ENCODE peak calls at places on chromosomes 16 and 17, in four cellular contexts. S is K562, V is GM12878, Q is IMR-90. J is an unnamed sample.

GRCh38 chr16:71726491-71727319 is 2.2 kb upstream of the PHLPP2 start:
- DNase-seq in S (no peak), V (no peak), Q (no peak), J (no peak)

GRCh38 chr16:14401839-14402115 is 228.3 kb downstream of the PARN start:
- DNase-seq in S (no peak), V (no peak), Q (peak; percentile 18), J (peak; percentile 38)

GRCh38 chr16:2692948-2693651 is 10.8 kb downstream of the KCTD5 start:
- DNase-seq in S (peak; percentile 48), V (no peak), Q (peak; percentile 52), J (no peak)

GRCh38 chr17:73639322-73639721 is 4.9 kb downstream of the SDK2 start:
- DNase-seq in S (no peak), V (no peak), Q (no peak), J (no peak)

GRCh38 chr16:77918792-77919707 is 103.3 kb upstream of the CLEC3A start:
- DNase-seq in S (no peak), V (no peak), Q (peak; percentile 78), J (no peak)

GRCh38 chr17:7046127-7046724 is 2.3 kb upstream of the SLC16A11 start:
- DNase-seq in S (no peak), V (no peak), Q (no peak), J (no peak)

GRCh38 chr17:57696050-57696449 is 49.0 kb downstream of the CCDC182 start:
- DNase-seq in S (no peak), V (no peak), Q (no peak), J (no peak)

GRCh38 chr17:44323359-44324091 is 1.1 kb downstream of the SLC25A39 start:
- DNase-seq in S (no peak), V (no peak), Q (no peak), J (no peak)

GRCh38 chr16:17474572-17474971 is 3.8 kb upstream of the XYLT1 start:
- DNase-seq in S (no peak), V (no peak), Q (no peak), J (no peak)

GRCh38 chr16:28162326-28162877 is 49.4 kb downstream of the XPO6 start:
- DNase-seq in S (no peak), V (no peak), Q (no peak), J (no peak)

GRCh38 chr16:81610144-81610842 is 165.7 kb downstream of the CMIP start:
- DNase-seq in S (no peak), V (no peak), Q (peak; percentile 84), J (no peak)

GRCh38 chr16:10644092-10644491 is 50.6 kb downstream of the TEKT5 start:
- DNase-seq in S (no peak), V (no peak), Q (no peak), J (no peak)

GRCh38 chr17:29205047-29205446 is 24.8 kb upstream of the MYO18A start:
- DNase-seq in S (no peak), V (no peak), Q (no peak), J (no peak)

GRCh38 chr16:2493608-2494007 is 18.7 kb downstream of the TBC1D24 start:
- DNase-seq in S (no peak), V (no peak), Q (no peak), J (no peak)

GRCh38 chr17:58373923-58374322 is 21.9 kb upstream of the SUPT4H1 start:
- DNase-seq in S (no peak), V (no peak), Q (no peak), J (no peak)

GRCh38 chr17:73776978-73777567 is 132.8 kb upstream of the SDK2 start:
- DNase-seq in S (no peak), V (no peak), Q (no peak), J (no peak)

GRCh38 chr17:31418773-31419350 is 27.4 kb downstream of the RAB11FIP4 start:
- DNase-seq in S (no peak), V (no peak), Q (no peak), J (no peak)

GRCh38 chr17:48753794-48754499 is 25.4 kb upstream of the HOXB13 start:
- DNase-seq in S (no peak), V (no peak), Q (no peak), J (no peak)

GRCh38 chr16:19882186-19882585 is 2.5 kb downstream of the GPRC5B start:
- DNase-seq in S (no peak), V (no peak), Q (no peak), J (no peak)

GRCh38 chr17:13153036-13153435 is 135.2 kb upstream of the ELAC2 start:
- DNase-seq in S (no peak), V (no peak), Q (peak; percentile 59), J (no peak)

DNA sequence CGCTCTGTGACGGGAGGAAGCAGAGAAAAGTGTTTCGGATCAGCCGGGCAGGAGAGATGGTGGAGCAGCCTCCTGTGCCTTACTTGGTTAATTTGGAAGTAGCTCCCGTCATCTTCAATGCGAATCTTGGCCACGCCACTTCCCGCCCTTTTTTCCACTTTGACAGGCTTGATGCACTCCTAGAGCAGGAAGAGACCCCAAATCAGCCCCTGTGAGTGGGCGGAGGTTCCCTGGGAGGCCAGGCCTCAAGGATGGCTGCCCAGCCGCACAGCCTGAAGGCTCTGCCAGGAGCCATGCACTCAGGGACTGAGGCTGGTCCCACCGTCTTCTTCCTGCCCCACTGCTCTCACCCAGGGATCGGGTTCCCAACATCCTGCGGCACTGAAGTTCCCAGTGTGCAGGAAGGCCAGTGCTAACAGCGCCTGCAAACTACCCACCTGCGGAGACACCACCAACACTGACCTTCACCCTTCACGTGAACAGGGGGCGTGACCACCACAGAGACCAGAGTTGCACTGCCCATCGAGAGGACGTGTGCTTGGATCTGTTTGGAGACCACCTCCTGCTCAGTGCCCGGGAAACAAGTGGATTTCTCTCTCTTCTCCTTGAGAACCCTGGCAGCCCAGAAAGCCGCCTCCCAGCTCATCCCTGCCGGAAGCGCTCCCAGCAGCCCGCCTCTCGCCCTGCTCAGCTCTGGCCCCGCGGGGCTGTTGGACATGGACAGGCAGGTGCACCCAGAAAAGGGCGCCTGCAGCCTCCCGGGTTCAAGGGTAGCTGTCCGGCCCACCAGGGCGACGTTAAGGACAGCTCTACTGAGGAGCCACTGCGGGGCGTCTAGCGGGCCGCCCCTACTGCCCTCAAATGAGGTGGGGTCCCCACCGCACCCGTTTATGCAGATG is 988 bp downstream of the CIAO3 start:
- DNase-seq in S (no peak), V (no peak), Q (no peak), J (no peak)
- TF ChIP-seq ELK1 in S (no peak), V (no peak), Q (no peak), J (no peak)

DNA sequence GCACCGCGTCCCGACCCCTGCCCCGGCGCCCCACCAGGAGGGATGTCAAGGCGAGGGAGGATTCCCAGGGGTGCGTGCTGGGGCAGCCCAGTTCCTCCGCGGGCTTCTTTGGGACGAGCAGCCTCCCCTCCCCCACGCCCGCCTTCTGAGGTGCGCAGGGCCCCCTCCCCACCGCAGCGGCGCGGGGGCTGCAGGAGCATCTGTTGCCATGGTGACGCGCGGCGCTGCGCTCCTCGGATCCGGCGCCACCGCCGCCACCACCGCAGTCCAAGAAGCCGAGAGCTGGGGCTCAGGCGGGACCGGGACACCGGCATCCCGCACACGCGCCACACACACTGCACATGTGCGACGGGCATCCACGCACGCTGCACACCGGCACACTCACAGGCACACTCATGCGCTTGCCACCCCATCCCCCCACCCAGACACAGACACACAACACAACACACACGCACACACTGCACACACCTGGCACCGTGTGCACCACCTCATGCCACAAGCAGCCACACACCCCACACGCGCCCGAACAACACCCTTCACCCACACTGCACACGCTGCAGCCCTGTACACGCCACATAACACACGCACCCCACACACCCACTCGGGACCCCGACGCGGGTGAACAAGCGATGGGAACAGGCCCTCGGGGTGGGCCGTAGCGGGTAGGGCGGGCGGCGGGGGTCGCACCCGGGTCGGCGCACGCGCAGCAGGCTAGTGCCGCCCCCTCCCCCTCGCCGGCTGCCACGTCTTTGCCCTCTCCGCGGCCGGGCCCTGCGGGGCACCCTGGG is 17.0 kb downstream of the ENPP7 start:
- DNase-seq in S (no peak), V (no peak), Q (no peak), J (no peak)
- TF ChIP-seq ELK1 in S (no peak), V (no peak), Q (no peak), J (no peak)

DNA sequence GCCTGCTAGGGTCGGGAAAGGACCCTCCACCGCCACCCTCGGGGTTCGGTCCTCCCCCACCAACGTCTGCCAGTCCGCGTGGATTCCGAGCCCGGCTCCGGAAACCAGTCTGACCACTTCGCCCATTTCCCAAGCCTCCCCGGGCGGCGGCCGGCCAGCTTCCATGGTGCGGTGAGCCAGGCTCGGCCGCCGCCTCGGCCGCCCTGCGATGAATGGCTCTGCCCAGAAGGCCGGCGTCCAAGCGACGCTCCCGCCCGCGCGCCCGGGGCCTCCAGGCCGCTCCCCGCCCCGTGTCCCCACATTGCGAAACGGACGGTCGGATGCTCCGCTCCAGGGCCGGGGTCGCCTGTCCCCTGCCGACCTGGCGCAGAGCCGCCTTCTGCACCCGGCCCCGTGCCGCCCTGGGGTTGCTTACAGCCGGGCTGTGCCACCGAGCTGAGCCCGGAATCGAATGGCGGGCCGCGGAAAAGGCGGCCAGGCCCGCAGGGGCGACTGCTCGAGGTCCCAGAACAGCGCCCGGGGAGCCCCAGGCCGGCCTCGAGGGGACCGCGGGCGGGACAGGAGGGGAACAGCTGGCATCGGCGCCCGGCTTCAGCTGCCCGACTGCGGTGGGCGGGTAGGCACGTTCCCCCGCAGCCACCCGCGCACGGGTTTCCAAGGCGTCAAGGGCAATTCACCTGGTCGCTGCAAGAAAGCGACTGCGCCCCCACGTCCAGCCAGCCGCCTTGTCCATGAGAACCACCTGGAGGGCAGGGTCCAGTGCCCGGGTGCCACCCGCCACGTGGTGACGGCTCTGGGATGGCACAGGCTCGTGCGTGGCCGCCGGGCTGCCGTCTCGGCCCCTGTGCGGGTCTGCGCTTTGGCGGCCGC is 18.3 kb upstream of the CBX8 start:
- DNase-seq in S (no peak), V (no peak), Q (no peak), J (no peak)
- TF ChIP-seq ELK1 in S (no peak), V (no peak), Q (no peak), J (no peak)

DNA sequence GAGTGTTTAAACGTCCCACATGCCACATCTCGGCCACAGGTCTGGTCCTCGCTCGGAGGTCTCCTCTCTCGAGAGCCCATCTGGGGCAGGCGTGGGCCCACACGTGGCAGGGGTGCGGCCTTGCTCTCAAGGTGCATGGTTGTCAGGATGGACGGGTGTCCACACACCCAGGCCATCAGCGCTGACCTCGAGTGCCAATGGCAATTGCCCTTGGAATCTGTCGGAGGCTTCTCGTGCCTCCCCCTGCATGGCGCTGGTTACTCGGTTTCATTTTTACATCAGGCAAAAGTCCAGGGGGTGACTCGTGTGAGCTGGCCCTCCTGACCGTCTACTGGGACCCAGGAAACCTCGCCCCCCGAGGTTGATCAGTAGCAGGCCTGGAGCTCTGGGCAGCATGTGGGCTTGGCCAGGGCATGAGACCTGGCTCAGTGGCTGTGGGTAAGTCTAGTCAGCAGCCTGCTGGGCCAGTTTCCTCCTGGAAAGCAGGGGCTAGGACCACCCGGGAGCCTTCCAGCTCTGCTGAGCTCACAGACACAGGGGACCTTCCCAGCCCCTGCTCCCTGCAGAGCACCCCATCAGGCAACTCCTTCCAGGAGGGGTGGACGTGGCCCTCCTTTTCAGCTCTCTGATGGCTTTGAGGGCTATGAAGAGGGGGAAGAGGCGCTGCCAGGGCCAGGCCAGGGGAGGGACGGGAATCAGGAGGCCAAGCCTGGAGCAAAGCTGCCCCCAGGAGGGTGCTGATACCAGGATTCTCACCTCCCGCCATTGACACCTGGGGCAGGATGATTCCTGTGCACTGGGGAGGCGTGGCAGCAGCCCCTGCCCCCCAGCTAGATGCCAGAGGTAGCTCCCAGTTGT is 3.7 kb upstream of the ZNF469 start:
- DNase-seq in S (no peak), V (no peak), Q (peak; percentile 35), J (no peak)
- TF ChIP-seq ELK1 in S (no peak), V (no peak), Q (no peak), J (no peak)